ENCODE peak calls at places on chromosomes 13 and 19, in four cellular contexts. X is spleen, G is endodermal cell, Q is psoas muscle. F is an unnamed sample. For H3K4me1, the result is how much of the 10 kb centered on the place peaks cover.

GRCh38 chr19:35851213-35852028 is 883 bp downstream of the NPHS1 start:
- DNase-seq in X (no peak), G (peak), Q (no peak), F (no peak)

GRCh38 chr13:51050021-51050886 is 60.8 kb downstream of the C13orf42 start:
- DNase-seq in X (no peak), G (peak), Q (no peak), F (no peak)

GRCh38 chr13:26280822-26281221 is 26.9 kb downstream of the CDK8 start:
- DNase-seq in X (no peak), G (peak), Q (no peak), F (no peak)

GRCh38 chr13:112605531-112605990 is 17.6 kb upstream of the TUBGCP3 start:
- DNase-seq in X (peak), G (no peak), Q (no peak), F (no peak)

GRCh38 chr19:19782783-19783182 is 38.8 kb downstream of the ZNF506 start:
- DNase-seq in X (no peak), G (no peak), Q (no peak), F (no peak)

GRCh38 chr19:34480971-34481821 is at the start of gene WTIP:
- DNase-seq in X (no peak), G (peak), Q (peak), F (no peak)

GRCh38 chr13:66205807-66206206 is 1024.3 kb downstream of the PCDH9 start:
- DNase-seq in X (no peak), G (no peak), Q (no peak), F (no peak)

GRCh38 chr19:35248310-35249145 is at the start of gene LSR:
- DNase-seq in X (peak), G (peak), Q (no peak), F (peak)

GRCh38 chr13:75423383-75423782 is 58.6 kb downstream of the TBC1D4 start:
- DNase-seq in X (no peak), G (no peak), Q (no peak), F (no peak)

GRCh38 chr19:4390017-4390861 is 10.1 kb downstream of the SH3GL1 start:
- DNase-seq in X (peak), G (peak), Q (peak), F (no peak)
- H3K4me1 ChIP-seq in X (half or more), G (under half), Q (half or more), F (under half)

GRCh38 chr19:58552655-58553054 is 2.2 kb downstream of the CHMP2A start:
- DNase-seq in X (no peak), G (no peak), Q (no peak), F (no peak)

GRCh38 chr19:58555369-58555885 is 522 bp upstream of the CHMP2A start:
- DNase-seq in X (no peak), G (no peak), Q (no peak), F (no peak)

GRCh38 chr19:58554494-58555368 is at the start of gene CHMP2A:
- DNase-seq in X (peak), G (peak), Q (peak), F (peak)

GRCh38 chr19:58551577-58552471 is 3.1 kb downstream of the CHMP2A start:
- DNase-seq in X (no peak), G (peak), Q (no peak), F (no peak)

DNA sequence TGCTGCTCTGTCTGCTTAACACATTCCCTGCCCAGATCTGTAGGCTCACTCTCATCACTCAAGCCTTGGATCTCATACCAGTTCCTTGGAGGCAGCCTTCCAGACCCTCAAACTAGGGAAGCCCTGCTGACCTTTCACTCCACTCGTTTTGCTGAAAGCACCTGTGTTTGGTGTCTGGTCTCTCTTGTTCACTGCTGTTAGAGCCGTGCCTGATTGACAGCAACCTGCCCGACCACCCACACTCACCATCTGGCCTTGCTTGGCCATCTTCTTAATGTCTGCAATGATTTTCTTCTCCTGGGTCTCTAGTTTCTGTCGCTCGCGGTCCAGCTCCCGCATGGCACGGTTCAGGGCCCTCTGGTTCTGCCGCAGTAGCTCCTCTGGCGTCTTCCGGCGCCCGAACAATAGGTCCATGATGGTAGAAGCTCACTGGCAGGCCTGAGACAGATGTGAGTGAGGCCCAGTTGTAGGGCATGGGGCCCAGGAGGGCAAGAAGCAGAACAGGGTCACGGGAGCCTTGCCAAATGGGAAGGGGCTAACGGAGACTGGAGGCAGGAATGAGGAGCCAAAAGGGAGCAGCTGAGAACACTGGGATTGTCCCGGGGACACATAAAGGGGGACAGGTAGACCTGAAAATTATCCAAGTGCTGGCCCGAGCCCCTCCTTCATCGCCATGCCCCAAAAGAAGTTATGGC is 959 bp downstream of the CHMP2A start:
- DNase-seq in X (peak), G (peak), Q (peak), F (no peak)
- H3K4me3 ChIP-seq in X (peak), G (peak), Q (peak), F (peak)

GRCh38 chr19:15373644-15374043 is 5.9 kb downstream of the AKAP8 start:
- DNase-seq in X (peak), G (no peak), Q (peak), F (no peak)

GRCh38 chr19:15372470-15372869 is 7.1 kb downstream of the AKAP8 start:
- DNase-seq in X (no peak), G (no peak), Q (peak), F (no peak)

GRCh38 chr19:15372891-15373301 is 6.7 kb downstream of the AKAP8 start:
- DNase-seq in X (peak), G (no peak), Q (peak), F (no peak)

GRCh38 chr19:15371119-15371518 is 8.5 kb downstream of the AKAP8 start:
- DNase-seq in X (peak), G (no peak), Q (peak), F (no peak)

GRCh38 chr19:15371786-15372380 is 7.7 kb downstream of the AKAP8 start:
- DNase-seq in X (peak), G (no peak), Q (peak), F (no peak)
- H3K4me1 ChIP-seq in X (half or more), G (under half), Q (under half), F (under half)

DNA sequence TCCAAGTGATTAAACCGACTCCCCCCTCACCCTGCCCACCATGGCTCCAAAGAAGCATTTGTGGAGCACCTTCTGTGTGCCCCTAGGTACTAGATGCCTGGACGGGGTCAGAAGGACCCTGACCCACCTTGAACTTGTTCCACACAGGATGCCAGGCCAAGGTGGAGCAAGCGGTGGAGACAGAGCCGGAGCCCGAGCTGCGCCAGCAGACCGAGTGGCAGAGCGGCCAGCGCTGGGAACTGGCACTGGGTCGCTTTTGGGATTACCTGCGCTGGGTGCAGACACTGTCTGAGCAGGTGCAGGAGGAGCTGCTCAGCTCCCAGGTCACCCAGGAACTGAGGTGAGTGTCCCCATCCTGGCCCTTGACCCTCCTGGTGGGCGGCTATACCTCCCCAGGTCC is 2.0 kb downstream of the APOE start:
- DNase-seq in X (no peak), G (no peak), Q (no peak), F (no peak)
- H3K4me3 ChIP-seq in X (no peak), G (peak), Q (no peak), F (no peak)

F was measured in CD8-positive, alpha-beta memory T cell.